ENCODE peak calls at places on chromosome 11, in ten cellular contexts. J, X, H, E, Q, B, O, D, P and I are unnamed samples.

GRCh38 chr11:72569966-72570892 is 104.0 kb downstream of the PDE2A start:
- DNase-seq in J (no peak), X (no peak), H (no peak), E (peak), Q (peak), B (no peak), O (no peak), D (no peak), P (peak), I (no peak)

GRCh38 chr11:11268119-11268518 is 84.9 kb downstream of the CSNK2A3 start:
- DNase-seq in J (no peak), X (no peak), H (no peak), E (no peak), Q (no peak), B (no peak), O (no peak), D (no peak), P (no peak), I (no peak)

GRCh38 chr11:128519353-128519752 is 68.0 kb downstream of the ETS1 start:
- DNase-seq in J (peak), X (no peak), H (no peak), E (no peak), Q (no peak), B (no peak), O (no peak), D (no peak), P (no peak), I (no peak)

GRCh38 chr11:16184588-16184987 is 171.8 kb downstream of the SOX6 start:
- DNase-seq in J (no peak), X (peak), H (no peak), E (peak), Q (peak), B (no peak), O (no peak), D (no peak), P (peak), I (no peak)

GRCh38 chr11:9601041-9601875 is 27.8 kb downstream of the WEE1 start:
- DNase-seq in J (peak), X (no peak), H (no peak), E (peak), Q (peak), B (peak), O (no peak), D (peak), P (peak), I (peak)

GRCh38 chr11:120293038-120293800 is 31.9 kb upstream of the TLCD5 start:
- DNase-seq in J (no peak), X (no peak), H (no peak), E (no peak), Q (no peak), B (no peak), O (no peak), D (no peak), P (no peak), I (no peak)

GRCh38 chr11:115207166-115207591 is 297.0 kb downstream of the CADM1 start:
- DNase-seq in J (no peak), X (no peak), H (no peak), E (no peak), Q (no peak), B (no peak), O (no peak), D (no peak), P (no peak), I (no peak)

GRCh38 chr11:57237204-57237681 is at the start of gene APLNR:
- DNase-seq in J (no peak), X (no peak), H (no peak), E (no peak), Q (no peak), B (no peak), O (peak), D (no peak), P (peak), I (no peak)

GRCh38 chr11:35398881-35399280 is 20.5 kb downstream of the SLC1A2 start:
- DNase-seq in J (no peak), X (no peak), H (no peak), E (no peak), Q (peak), B (no peak), O (no peak), D (no peak), P (no peak), I (no peak)

GRCh38 chr11:75579841-75580240 is 17.8 kb downstream of the SERPINH1 start:
- DNase-seq in J (no peak), X (no peak), H (no peak), E (no peak), Q (no peak), B (no peak), O (no peak), D (no peak), P (no peak), I (no peak)